ENCODE peak calls at places on chromosomes 5 and 9, in ten cellular contexts. U, D, F, L, W, P, X, E, I and A are unnamed samples.

GRCh38 chr9:69195019-69195418 is 20.9 kb downstream of the TJP2 start:
- DNase-seq in U (no peak), D (no peak), F (no peak), L (no peak), W (no peak), P (no peak), X (no peak), E (no peak), I (no peak), A (no peak)

GRCh38 chr9:83981126-83981871 is 694 bp downstream of the RMI1 start:
- DNase-seq in U (no peak), D (no peak), F (no peak), L (no peak), W (peak), P (no peak), X (no peak), E (no peak), I (peak), A (no peak)

GRCh38 chr5:174925586-174925985 is 201.2 kb downstream of the MSX2 start:
- DNase-seq in U (no peak), D (no peak), F (no peak), L (no peak), W (no peak), P (no peak), X (no peak), E (no peak), I (no peak), A (no peak)

GRCh38 chr5:131528682-131529081 is 106.3 kb downstream of the RAPGEF6 start:
- DNase-seq in U (no peak), D (no peak), F (no peak), L (no peak), W (no peak), P (no peak), X (no peak), E (no peak), I (no peak), A (no peak)

GRCh38 chr5:14659821-14660607 is 4.5 kb upstream of the OTULIN start:
- DNase-seq in U (no peak), D (no peak), F (peak), L (no peak), W (peak), P (no peak), X (no peak), E (no peak), I (no peak), A (no peak)

GRCh38 chr9:124517600-124517999 is 10.4 kb upstream of the NR5A1 start:
- DNase-seq in U (no peak), D (no peak), F (no peak), L (no peak), W (no peak), P (no peak), X (no peak), E (no peak), I (no peak), A (no peak)

GRCh38 chr9:108033976-108034964 is 544.7 kb upstream of the KLF4 start:
- DNase-seq in U (no peak), D (no peak), F (peak), L (no peak), W (peak), P (no peak), X (no peak), E (no peak), I (no peak), A (no peak)

GRCh38 chr9:120970249-120970648 is 43.7 kb upstream of the TRAF1 start:
- DNase-seq in U (no peak), D (no peak), F (no peak), L (no peak), W (peak), P (no peak), X (no peak), E (no peak), I (no peak), A (no peak)

GRCh38 chr5:99058466-99058865 is 129.7 kb upstream of the CHD1 start:
- DNase-seq in U (no peak), D (no peak), F (no peak), L (no peak), W (no peak), P (no peak), X (no peak), E (no peak), I (no peak), A (no peak)

GRCh38 chr5:141846031-141846430 is 32.2 kb downstream of the PCDH1 start:
- DNase-seq in U (no peak), D (no peak), F (no peak), L (no peak), W (peak), P (peak), X (no peak), E (peak), I (peak), A (no peak)

GRCh38 chr5:132877938-132878337 is 4.5 kb downstream of the LEAP2 start:
- DNase-seq in U (no peak), D (no peak), F (no peak), L (no peak), W (peak), P (no peak), X (no peak), E (no peak), I (peak), A (no peak)

GRCh38 chr5:32107291-32107690 is 66.8 kb downstream of the GOLPH3 start:
- DNase-seq in U (no peak), D (no peak), F (no peak), L (no peak), W (no peak), P (no peak), X (no peak), E (no peak), I (no peak), A (no peak)

GRCh38 chr5:141630570-141631140 is 6.0 kb downstream of the HDAC3 start:
- DNase-seq in U (no peak), D (no peak), F (no peak), L (no peak), W (no peak), P (no peak), X (no peak), E (no peak), I (no peak), A (no peak)

GRCh38 chr5:95784514-95785302 is 37.8 kb downstream of the GLRX start:
- DNase-seq in U (no peak), D (no peak), F (no peak), L (no peak), W (peak), P (no peak), X (no peak), E (no peak), I (no peak), A (no peak)

GRCh38 chr5:125059255-125060050 is 313.0 kb upstream of the ZNF608 start:
- DNase-seq in U (no peak), D (no peak), F (no peak), L (no peak), W (no peak), P (no peak), X (no peak), E (no peak), I (no peak), A (no peak)

GRCh38 chr9:34578241-34579096 is 11.1 kb downstream of the CNTFR start:
- DNase-seq in U (no peak), D (no peak), F (no peak), L (no peak), W (peak), P (peak), X (peak), E (no peak), I (no peak), A (no peak)

GRCh38 chr5:116939641-116940040 is 365.0 kb upstream of the SEMA6A start:
- DNase-seq in U (no peak), D (no peak), F (no peak), L (no peak), W (no peak), P (no peak), X (no peak), E (no peak), I (no peak), A (no peak)

GRCh38 chr5:115423051-115423450 is 121.5 kb downstream of the FEM1C start:
- DNase-seq in U (no peak), D (no peak), F (no peak), L (no peak), W (no peak), P (no peak), X (no peak), E (no peak), I (no peak), A (no peak)

GRCh38 chr5:55636711-55637110 is 75.4 kb downstream of the SLC38A9 start:
- DNase-seq in U (no peak), D (no peak), F (no peak), L (no peak), W (peak), P (no peak), X (no peak), E (peak), I (peak), A (no peak)

GRCh38 chr5:78573318-78573717 is 75.3 kb downstream of the LHFPL2 start:
- DNase-seq in U (no peak), D (no peak), F (no peak), L (no peak), W (no peak), P (no peak), X (no peak), E (no peak), I (no peak), A (no peak)

GRCh38 chr5:73303139-73304079 is 130.4 kb downstream of the TMEM174 start:
- DNase-seq in U (no peak), D (no peak), F (no peak), L (no peak), W (peak), P (peak), X (peak), E (peak), I (no peak), A (no peak)

GRCh38 chr9:114059047-114059803 is 18.9 kb downstream of the AMBP start:
- DNase-seq in U (peak), D (no peak), F (no peak), L (peak), W (no peak), P (peak), X (no peak), E (no peak), I (peak), A (no peak)

GRCh38 chr5:134247411-134247810 is 21.5 kb upstream of the PPP2CA start:
- DNase-seq in U (no peak), D (no peak), F (peak), L (no peak), W (peak), P (no peak), X (no peak), E (no peak), I (no peak), A (no peak)

GRCh38 chr5:120684213-120684612 is 220.1 kb downstream of the PRR16 start:
- DNase-seq in U (no peak), D (no peak), F (no peak), L (no peak), W (peak), P (no peak), X (no peak), E (no peak), I (no peak), A (no peak)

GRCh38 chr5:97528941-97529340 is 345.9 kb upstream of the RIOK2 start:
- DNase-seq in U (no peak), D (no peak), F (peak), L (no peak), W (peak), P (no peak), X (no peak), E (no peak), I (peak), A (no peak)

GRCh38 chr5:103308774-103309173 is 50.2 kb downstream of the MACIR start:
- DNase-seq in U (no peak), D (no peak), F (no peak), L (no peak), W (no peak), P (no peak), X (no peak), E (no peak), I (no peak), A (no peak)

GRCh38 chr9:124849801-124850200 is 3.5 kb upstream of the WDR38 start:
- DNase-seq in U (no peak), D (no peak), F (peak), L (no peak), W (peak), P (no peak), X (no peak), E (peak), I (peak), A (no peak)

GRCh38 chr5:133113331-133114061 is 61.7 kb downstream of the HSPA4 start:
- DNase-seq in U (no peak), D (no peak), F (no peak), L (no peak), W (no peak), P (no peak), X (no peak), E (no peak), I (no peak), A (no peak)

GRCh38 chr5:171453056-171453725 is 33.7 kb downstream of the FGF18 start:
- DNase-seq in U (no peak), D (no peak), F (no peak), L (no peak), W (no peak), P (peak), X (no peak), E (peak), I (no peak), A (no peak)

GRCh38 chr5:119340597-119341218 is 15.1 kb upstream of the TNFAIP8 start:
- DNase-seq in U (peak), D (no peak), F (no peak), L (no peak), W (no peak), P (no peak), X (no peak), E (no peak), I (no peak), A (no peak)

GRCh38 chr5:104702212-104702611 is 1139.6 kb upstream of the NUDT12 start:
- DNase-seq in U (no peak), D (no peak), F (no peak), L (no peak), W (no peak), P (no peak), X (no peak), E (no peak), I (no peak), A (no peak)

GRCh38 chr5:179379321-179379890 is 34.1 kb upstream of the ADAMTS2 start:
- DNase-seq in U (no peak), D (no peak), F (no peak), L (no peak), W (no peak), P (peak), X (no peak), E (peak), I (no peak), A (peak)

GRCh38 chr9:137194388-137194787 is 5.9 kb downstream of the SSNA1 start:
- DNase-seq in U (no peak), D (no peak), F (no peak), L (no peak), W (no peak), P (no peak), X (no peak), E (no peak), I (peak), A (no peak)

GRCh38 chr5:160188151-160188967 is 40.9 kb upstream of the FABP6 start:
- DNase-seq in U (no peak), D (peak), F (no peak), L (peak), W (peak), P (peak), X (peak), E (peak), I (peak), A (no peak)

GRCh38 chr5:122150128-122150685 is 20.9 kb downstream of the ZNF474 start:
- DNase-seq in U (no peak), D (no peak), F (no peak), L (no peak), W (no peak), P (no peak), X (no peak), E (no peak), I (no peak), A (no peak)

GRCh38 chr5:122885038-122885517 is 39.7 kb downstream of the SNX24 start:
- DNase-seq in U (no peak), D (no peak), F (no peak), L (no peak), W (no peak), P (no peak), X (no peak), E (no peak), I (no peak), A (no peak)

GRCh38 chr5:373710-374602 is 52.4 kb downstream of the AHRR start:
- DNase-seq in U (peak), D (peak), F (no peak), L (peak), W (peak), P (peak), X (peak), E (peak), I (peak), A (peak)

GRCh38 chr9:93650448-93650847 is 74.1 kb downstream of the PHF2 start:
- DNase-seq in U (no peak), D (no peak), F (no peak), L (peak), W (no peak), P (no peak), X (no peak), E (peak), I (no peak), A (peak)

GRCh38 chr9:4016789-4017188 is 283.1 kb downstream of the GLIS3 start:
- DNase-seq in U (no peak), D (no peak), F (no peak), L (no peak), W (no peak), P (no peak), X (no peak), E (no peak), I (no peak), A (no peak)

DNA sequence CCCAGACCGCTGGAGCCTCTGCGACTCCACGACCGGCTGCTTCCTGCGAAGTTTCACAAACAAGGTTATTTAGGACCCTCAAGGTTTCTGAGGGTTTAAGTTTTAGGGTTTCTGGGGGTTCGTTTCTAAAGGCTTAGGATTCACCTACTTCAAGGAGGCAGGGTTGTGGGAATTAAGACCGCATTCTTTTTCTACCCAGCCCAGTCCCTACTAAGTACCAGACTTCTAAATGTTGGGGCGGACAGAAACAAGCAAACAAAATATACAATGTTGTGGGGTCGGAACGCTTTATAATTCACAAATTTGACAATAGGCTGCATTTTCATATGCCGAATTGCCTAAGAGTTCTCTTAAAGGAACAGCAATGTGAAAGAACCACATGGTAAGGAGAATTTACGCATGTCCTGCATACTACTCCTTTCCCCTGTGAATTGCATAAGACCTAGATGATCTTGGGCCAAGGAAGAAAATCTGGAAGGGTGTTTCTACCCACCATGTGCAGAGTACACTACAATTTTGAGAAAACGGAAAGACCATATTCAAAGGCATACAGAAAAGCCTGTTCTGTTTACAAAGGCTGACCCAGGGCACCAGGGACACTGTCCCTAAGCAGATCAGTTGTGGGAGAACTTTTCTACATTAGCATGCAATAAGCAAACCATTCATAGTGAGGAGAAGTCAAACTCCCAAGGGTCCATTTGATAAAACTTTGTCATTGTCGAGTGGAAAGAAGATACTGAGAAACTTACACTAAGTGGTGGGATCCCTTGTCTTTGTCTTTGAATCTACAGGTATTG is 457.3 kb downstream of the RAB3C start:
- DNase-seq in U (no peak), D (no peak), F (no peak), L (no peak), W (peak), P (no peak), X (no peak), E (no peak), I (no peak), A (no peak)
- TF ChIP-seq CTCF in U (no peak), D (no peak), F (no peak), L (no peak), W (no peak), P (no peak), X (no peak), E (no peak), I (no peak), A (no peak)

GRCh38 chr5:176596689-176597416 is 13.1 kb downstream of the GPRIN1 start:
- DNase-seq in U (peak), D (no peak), F (no peak), L (no peak), W (peak), P (peak), X (peak), E (peak), I (no peak), A (no peak)
- TF ChIP-seq CTCF in U (peak), D (no peak), F (no peak), L (peak), W (no peak), P (peak), X (no peak), E (no peak), I (no peak), A (peak)

DNA sequence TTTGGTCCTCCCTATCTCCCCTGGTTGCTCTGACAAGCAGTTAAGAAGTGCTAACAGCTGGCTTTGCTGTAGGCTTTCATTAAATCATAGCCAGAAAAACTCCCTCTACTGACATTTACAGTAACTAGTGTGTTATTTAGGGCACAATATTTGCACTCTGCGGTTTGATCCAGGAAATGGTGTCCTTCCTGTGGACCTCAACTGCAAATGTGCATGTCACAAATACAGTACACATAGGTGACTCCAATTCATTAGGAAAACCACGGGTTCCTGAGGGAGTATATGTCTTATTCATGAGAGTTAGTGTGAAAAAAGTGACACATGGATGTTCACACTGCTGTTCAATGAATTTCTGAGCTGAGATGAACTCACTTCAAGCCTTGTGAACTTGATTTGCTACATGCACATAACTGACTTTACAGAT is 281.6 kb downstream of the EFNA5 start:
- DNase-seq in U (peak), D (no peak), F (peak), L (no peak), W (peak), P (no peak), X (no peak), E (no peak), I (no peak), A (no peak)
- TF ChIP-seq CTCF in U (no peak), D (no peak), F (no peak), L (peak), W (peak), P (no peak), X (no peak), E (no peak), I (no peak), A (peak)

GRCh38 chr5:37662789-37663475 is 176.9 kb downstream of the GDNF start:
- DNase-seq in U (no peak), D (no peak), F (no peak), L (no peak), W (peak), P (no peak), X (no peak), E (no peak), I (no peak), A (no peak)

GRCh38 chr5:37663538-37663937 is 176.3 kb downstream of the GDNF start:
- DNase-seq in U (no peak), D (no peak), F (no peak), L (no peak), W (no peak), P (no peak), X (no peak), E (no peak), I (no peak), A (no peak)

GRCh38 chr5:37665272-37665671 is 174.6 kb downstream of the GDNF start:
- DNase-seq in U (no peak), D (no peak), F (no peak), L (no peak), W (peak), P (no peak), X (no peak), E (no peak), I (no peak), A (no peak)

GRCh38 chr5:37665889-37666288 is 174.0 kb downstream of the GDNF start:
- DNase-seq in U (no peak), D (no peak), F (no peak), L (peak), W (peak), P (no peak), X (peak), E (peak), I (peak), A (no peak)

DNA sequence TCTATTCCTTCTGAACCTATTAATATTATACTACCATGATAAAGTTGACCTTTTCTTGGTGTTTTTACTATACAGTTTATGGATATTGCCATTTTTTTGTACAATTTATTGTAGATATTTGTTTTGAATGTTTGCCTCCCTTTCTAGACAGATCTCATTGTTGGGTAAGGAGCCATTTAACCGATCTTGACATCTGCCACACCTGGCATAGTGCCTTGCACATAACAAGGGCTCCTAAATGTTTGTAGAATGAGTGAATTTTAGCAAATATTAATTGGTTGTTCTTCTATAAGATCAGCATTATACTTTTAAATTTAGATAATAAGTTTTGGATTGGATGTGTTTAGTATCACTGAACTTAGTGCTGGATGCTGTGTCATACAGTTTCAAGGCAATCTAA is 175.3 kb downstream of the GDNF start:
- DNase-seq in U (no peak), D (no peak), F (no peak), L (no peak), W (no peak), P (no peak), X (no peak), E (no peak), I (no peak), A (no peak)
- TF ChIP-seq CTCF in U (no peak), D (no peak), F (no peak), L (no peak), W (no peak), P (no peak), X (no peak), E (no peak), I (no peak), A (no peak)